ENCODE peak calls at places on chromosomes 1 and 21, in ten cellular contexts. One of them, this sample, is unnamed.

GRCh38 chr21:45097827-45098387 is 23.5 kb downstream of the ADARB1 start:
- DNase-seq in activated T-cell treated with anti-CD3 and anti-CD28 coated beads, Interleukin-2, amount 50 U/mL, for 24 hours: no peak
- DNase-seq in activated naive CD4-positive, alpha-beta T cell treated with anti-CD3 and anti-CD28 coated beads, Interleukin-2, amount 50 U/mL, for 72 hours: no peak
- DNase-seq in HEK293T: no peak
- DNase-seq in T-cell: no peak
- DNase-seq in activated naive CD8-positive, alpha-beta T cell treated with anti-CD3 and anti-CD28 coated beads for 36 hours: no peak
- DNase-seq in lower leg skin: no peak
- DNase-seq in SW 1271: no peak
- DNase-seq in stimulated activated CD8-positive, alpha-beta memory T cell treated with anti-CD3 and anti-CD28 coated beads, Interleukin-15, amount 100 ng/mL, for 24 hours: no peak
- DNase-seq in amygdala: no peak
- DNase-seq in this sample: no peak

GRCh38 chr1:28112388-28113311 is 24.2 kb upstream of the EYA3 start:
- DNase-seq in activated T-cell treated with anti-CD3 and anti-CD28 coated beads, Interleukin-2, amount 50 U/mL, for 24 hours: no peak
- DNase-seq in activated naive CD4-positive, alpha-beta T cell treated with anti-CD3 and anti-CD28 coated beads, Interleukin-2, amount 50 U/mL, for 72 hours: no peak
- DNase-seq in HEK293T: peak; percentile 63
- DNase-seq in T-cell: peak; percentile 27
- DNase-seq in activated naive CD8-positive, alpha-beta T cell treated with anti-CD3 and anti-CD28 coated beads for 36 hours: no peak
- DNase-seq in lower leg skin: no peak
- DNase-seq in SW 1271: no peak
- DNase-seq in stimulated activated CD8-positive, alpha-beta memory T cell treated with anti-CD3 and anti-CD28 coated beads, Interleukin-15, amount 100 ng/mL, for 24 hours: no peak
- DNase-seq in amygdala: no peak
- DNase-seq in this sample: no peak

GRCh38 chr1:43360616-43361015 is 1.8 kb downstream of the CDC20 start:
- DNase-seq in activated T-cell treated with anti-CD3 and anti-CD28 coated beads, Interleukin-2, amount 50 U/mL, for 24 hours: no peak
- DNase-seq in activated naive CD4-positive, alpha-beta T cell treated with anti-CD3 and anti-CD28 coated beads, Interleukin-2, amount 50 U/mL, for 72 hours: no peak
- DNase-seq in HEK293T: no peak
- DNase-seq in T-cell: no peak
- DNase-seq in activated naive CD8-positive, alpha-beta T cell treated with anti-CD3 and anti-CD28 coated beads for 36 hours: no peak
- DNase-seq in lower leg skin: no peak
- DNase-seq in SW 1271: no peak
- DNase-seq in stimulated activated CD8-positive, alpha-beta memory T cell treated with anti-CD3 and anti-CD28 coated beads, Interleukin-15, amount 100 ng/mL, for 24 hours: no peak
- DNase-seq in amygdala: no peak
- DNase-seq in this sample: no peak

GRCh38 chr1:50667272-50667671 is 244.0 kb upstream of the DMRTA2 start:
- DNase-seq in activated T-cell treated with anti-CD3 and anti-CD28 coated beads, Interleukin-2, amount 50 U/mL, for 24 hours: no peak
- DNase-seq in activated naive CD4-positive, alpha-beta T cell treated with anti-CD3 and anti-CD28 coated beads, Interleukin-2, amount 50 U/mL, for 72 hours: no peak
- DNase-seq in HEK293T: no peak
- DNase-seq in T-cell: no peak
- DNase-seq in activated naive CD8-positive, alpha-beta T cell treated with anti-CD3 and anti-CD28 coated beads for 36 hours: no peak
- DNase-seq in lower leg skin: no peak
- DNase-seq in SW 1271: no peak
- DNase-seq in stimulated activated CD8-positive, alpha-beta memory T cell treated with anti-CD3 and anti-CD28 coated beads, Interleukin-15, amount 100 ng/mL, for 24 hours: no peak
- DNase-seq in amygdala: no peak
- DNase-seq in this sample: no peak

GRCh38 chr1:207801819-207802218 is 50.0 kb downstream of the CD46 start:
- DNase-seq in activated T-cell treated with anti-CD3 and anti-CD28 coated beads, Interleukin-2, amount 50 U/mL, for 24 hours: no peak
- DNase-seq in activated naive CD4-positive, alpha-beta T cell treated with anti-CD3 and anti-CD28 coated beads, Interleukin-2, amount 50 U/mL, for 72 hours: no peak
- DNase-seq in HEK293T: no peak
- DNase-seq in T-cell: no peak
- DNase-seq in activated naive CD8-positive, alpha-beta T cell treated with anti-CD3 and anti-CD28 coated beads for 36 hours: no peak
- DNase-seq in lower leg skin: no peak
- DNase-seq in SW 1271: no peak
- DNase-seq in stimulated activated CD8-positive, alpha-beta memory T cell treated with anti-CD3 and anti-CD28 coated beads, Interleukin-15, amount 100 ng/mL, for 24 hours: no peak
- DNase-seq in amygdala: no peak
- DNase-seq in this sample: no peak

GRCh38 chr1:67339623-67340343 is 32.1 kb downstream of the IL12RB2 start:
- DNase-seq in activated T-cell treated with anti-CD3 and anti-CD28 coated beads, Interleukin-2, amount 50 U/mL, for 24 hours: no peak
- DNase-seq in activated naive CD4-positive, alpha-beta T cell treated with anti-CD3 and anti-CD28 coated beads, Interleukin-2, amount 50 U/mL, for 72 hours: peak; percentile 52
- DNase-seq in HEK293T: peak; percentile 32
- DNase-seq in T-cell: no peak
- DNase-seq in activated naive CD8-positive, alpha-beta T cell treated with anti-CD3 and anti-CD28 coated beads for 36 hours: peak; percentile 62
- DNase-seq in lower leg skin: no peak
- DNase-seq in SW 1271: no peak
- DNase-seq in stimulated activated CD8-positive, alpha-beta memory T cell treated with anti-CD3 and anti-CD28 coated beads, Interleukin-15, amount 100 ng/mL, for 24 hours: no peak
- DNase-seq in amygdala: no peak
- DNase-seq in this sample: no peak

GRCh38 chr1:231757101-231757404 is 130.5 kb downstream of the DISC1 start:
- DNase-seq in activated T-cell treated with anti-CD3 and anti-CD28 coated beads, Interleukin-2, amount 50 U/mL, for 24 hours: no peak
- DNase-seq in activated naive CD4-positive, alpha-beta T cell treated with anti-CD3 and anti-CD28 coated beads, Interleukin-2, amount 50 U/mL, for 72 hours: no peak
- DNase-seq in HEK293T: no peak
- DNase-seq in T-cell: no peak
- DNase-seq in activated naive CD8-positive, alpha-beta T cell treated with anti-CD3 and anti-CD28 coated beads for 36 hours: no peak
- DNase-seq in lower leg skin: no peak
- DNase-seq in SW 1271: no peak
- DNase-seq in stimulated activated CD8-positive, alpha-beta memory T cell treated with anti-CD3 and anti-CD28 coated beads, Interleukin-15, amount 100 ng/mL, for 24 hours: no peak
- DNase-seq in amygdala: no peak
- DNase-seq in this sample: no peak

GRCh38 chr1:76234061-76234460 is 159.5 kb downstream of the ST6GALNAC3 start:
- DNase-seq in activated T-cell treated with anti-CD3 and anti-CD28 coated beads, Interleukin-2, amount 50 U/mL, for 24 hours: no peak
- DNase-seq in activated naive CD4-positive, alpha-beta T cell treated with anti-CD3 and anti-CD28 coated beads, Interleukin-2, amount 50 U/mL, for 72 hours: no peak
- DNase-seq in HEK293T: no peak
- DNase-seq in T-cell: no peak
- DNase-seq in activated naive CD8-positive, alpha-beta T cell treated with anti-CD3 and anti-CD28 coated beads for 36 hours: no peak
- DNase-seq in lower leg skin: no peak
- DNase-seq in SW 1271: no peak
- DNase-seq in stimulated activated CD8-positive, alpha-beta memory T cell treated with anti-CD3 and anti-CD28 coated beads, Interleukin-15, amount 100 ng/mL, for 24 hours: no peak
- DNase-seq in amygdala: no peak
- DNase-seq in this sample: no peak

GRCh38 chr1:105664495-105664894 is 1392.0 kb upstream of the PRMT6 start:
- DNase-seq in activated T-cell treated with anti-CD3 and anti-CD28 coated beads, Interleukin-2, amount 50 U/mL, for 24 hours: no peak
- DNase-seq in activated naive CD4-positive, alpha-beta T cell treated with anti-CD3 and anti-CD28 coated beads, Interleukin-2, amount 50 U/mL, for 72 hours: no peak
- DNase-seq in HEK293T: no peak
- DNase-seq in T-cell: no peak
- DNase-seq in activated naive CD8-positive, alpha-beta T cell treated with anti-CD3 and anti-CD28 coated beads for 36 hours: no peak
- DNase-seq in lower leg skin: no peak
- DNase-seq in SW 1271: no peak
- DNase-seq in stimulated activated CD8-positive, alpha-beta memory T cell treated with anti-CD3 and anti-CD28 coated beads, Interleukin-15, amount 100 ng/mL, for 24 hours: no peak
- DNase-seq in amygdala: no peak
- DNase-seq in this sample: no peak

GRCh38 chr1:111481387-111482221 is 7.8 kb downstream of the C1orf162 start:
- DNase-seq in activated T-cell treated with anti-CD3 and anti-CD28 coated beads, Interleukin-2, amount 50 U/mL, for 24 hours: peak; percentile 72
- DNase-seq in activated naive CD4-positive, alpha-beta T cell treated with anti-CD3 and anti-CD28 coated beads, Interleukin-2, amount 50 U/mL, for 72 hours: peak; percentile 57
- DNase-seq in HEK293T: peak; percentile 86
- DNase-seq in T-cell: peak; percentile 66
- DNase-seq in activated naive CD8-positive, alpha-beta T cell treated with anti-CD3 and anti-CD28 coated beads for 36 hours: peak; percentile 61
- DNase-seq in lower leg skin: peak; percentile 94
- DNase-seq in SW 1271: no peak
- DNase-seq in stimulated activated CD8-positive, alpha-beta memory T cell treated with anti-CD3 and anti-CD28 coated beads, Interleukin-15, amount 100 ng/mL, for 24 hours: no peak
- DNase-seq in amygdala: peak; percentile 60
- DNase-seq in this sample: peak; percentile 16

GRCh38 chr1:215992620-215993019 is 425.5 kb downstream of the KCTD3 start:
- DNase-seq in activated T-cell treated with anti-CD3 and anti-CD28 coated beads, Interleukin-2, amount 50 U/mL, for 24 hours: no peak
- DNase-seq in activated naive CD4-positive, alpha-beta T cell treated with anti-CD3 and anti-CD28 coated beads, Interleukin-2, amount 50 U/mL, for 72 hours: no peak
- DNase-seq in HEK293T: peak; percentile 33
- DNase-seq in T-cell: no peak
- DNase-seq in activated naive CD8-positive, alpha-beta T cell treated with anti-CD3 and anti-CD28 coated beads for 36 hours: no peak
- DNase-seq in lower leg skin: no peak
- DNase-seq in SW 1271: no peak
- DNase-seq in stimulated activated CD8-positive, alpha-beta memory T cell treated with anti-CD3 and anti-CD28 coated beads, Interleukin-15, amount 100 ng/mL, for 24 hours: no peak
- DNase-seq in amygdala: no peak
- DNase-seq in this sample: no peak

GRCh38 chr1:175951627-175952026 is 208.2 kb upstream of the TNR start:
- DNase-seq in activated T-cell treated with anti-CD3 and anti-CD28 coated beads, Interleukin-2, amount 50 U/mL, for 24 hours: no peak
- DNase-seq in activated naive CD4-positive, alpha-beta T cell treated with anti-CD3 and anti-CD28 coated beads, Interleukin-2, amount 50 U/mL, for 72 hours: no peak
- DNase-seq in HEK293T: no peak
- DNase-seq in T-cell: no peak
- DNase-seq in activated naive CD8-positive, alpha-beta T cell treated with anti-CD3 and anti-CD28 coated beads for 36 hours: no peak
- DNase-seq in lower leg skin: no peak
- DNase-seq in SW 1271: no peak
- DNase-seq in stimulated activated CD8-positive, alpha-beta memory T cell treated with anti-CD3 and anti-CD28 coated beads, Interleukin-15, amount 100 ng/mL, for 24 hours: no peak
- DNase-seq in amygdala: no peak
- DNase-seq in this sample: no peak

GRCh38 chr1:175839678-175840669 is 96.6 kb upstream of the TNR start:
- DNase-seq in activated T-cell treated with anti-CD3 and anti-CD28 coated beads, Interleukin-2, amount 50 U/mL, for 24 hours: no peak
- DNase-seq in activated naive CD4-positive, alpha-beta T cell treated with anti-CD3 and anti-CD28 coated beads, Interleukin-2, amount 50 U/mL, for 72 hours: no peak
- DNase-seq in HEK293T: no peak
- DNase-seq in T-cell: no peak
- DNase-seq in activated naive CD8-positive, alpha-beta T cell treated with anti-CD3 and anti-CD28 coated beads for 36 hours: no peak
- DNase-seq in lower leg skin: no peak
- DNase-seq in SW 1271: no peak
- DNase-seq in stimulated activated CD8-positive, alpha-beta memory T cell treated with anti-CD3 and anti-CD28 coated beads, Interleukin-15, amount 100 ng/mL, for 24 hours: no peak
- DNase-seq in amygdala: no peak
- DNase-seq in this sample: no peak

GRCh38 chr1:111924786-111925185 is 64.7 kb downstream of the KCND3 start:
- DNase-seq in activated T-cell treated with anti-CD3 and anti-CD28 coated beads, Interleukin-2, amount 50 U/mL, for 24 hours: no peak
- DNase-seq in activated naive CD4-positive, alpha-beta T cell treated with anti-CD3 and anti-CD28 coated beads, Interleukin-2, amount 50 U/mL, for 72 hours: no peak
- DNase-seq in HEK293T: no peak
- DNase-seq in T-cell: no peak
- DNase-seq in activated naive CD8-positive, alpha-beta T cell treated with anti-CD3 and anti-CD28 coated beads for 36 hours: no peak
- DNase-seq in lower leg skin: peak; percentile 52
- DNase-seq in SW 1271: no peak
- DNase-seq in stimulated activated CD8-positive, alpha-beta memory T cell treated with anti-CD3 and anti-CD28 coated beads, Interleukin-15, amount 100 ng/mL, for 24 hours: no peak
- DNase-seq in amygdala: no peak
- DNase-seq in this sample: no peak

GRCh38 chr1:51675177-51675780 is 58.4 kb downstream of the OSBPL9 start:
- DNase-seq in activated T-cell treated with anti-CD3 and anti-CD28 coated beads, Interleukin-2, amount 50 U/mL, for 24 hours: no peak
- DNase-seq in activated naive CD4-positive, alpha-beta T cell treated with anti-CD3 and anti-CD28 coated beads, Interleukin-2, amount 50 U/mL, for 72 hours: no peak
- DNase-seq in HEK293T: no peak
- DNase-seq in T-cell: no peak
- DNase-seq in activated naive CD8-positive, alpha-beta T cell treated with anti-CD3 and anti-CD28 coated beads for 36 hours: no peak
- DNase-seq in lower leg skin: no peak
- DNase-seq in SW 1271: no peak
- DNase-seq in stimulated activated CD8-positive, alpha-beta memory T cell treated with anti-CD3 and anti-CD28 coated beads, Interleukin-15, amount 100 ng/mL, for 24 hours: no peak
- DNase-seq in amygdala: no peak
- DNase-seq in this sample: no peak

GRCh38 chr1:27349784-27350672 is 8.2 kb downstream of the SYTL1 start:
- DNase-seq in activated T-cell treated with anti-CD3 and anti-CD28 coated beads, Interleukin-2, amount 50 U/mL, for 24 hours: peak; percentile 50
- DNase-seq in activated naive CD4-positive, alpha-beta T cell treated with anti-CD3 and anti-CD28 coated beads, Interleukin-2, amount 50 U/mL, for 72 hours: no peak
- DNase-seq in HEK293T: peak; percentile 83
- DNase-seq in T-cell: no peak
- DNase-seq in activated naive CD8-positive, alpha-beta T cell treated with anti-CD3 and anti-CD28 coated beads for 36 hours: peak; percentile 43
- DNase-seq in lower leg skin: peak; percentile 92
- DNase-seq in SW 1271: no peak
- DNase-seq in stimulated activated CD8-positive, alpha-beta memory T cell treated with anti-CD3 and anti-CD28 coated beads, Interleukin-15, amount 100 ng/mL, for 24 hours: no peak
- DNase-seq in amygdala: no peak
- DNase-seq in this sample: no peak

GRCh38 chr1:220084460-220084859 is 5.1 kb downstream of the BPNT1 start:
- DNase-seq in activated T-cell treated with anti-CD3 and anti-CD28 coated beads, Interleukin-2, amount 50 U/mL, for 24 hours: no peak
- DNase-seq in activated naive CD4-positive, alpha-beta T cell treated with anti-CD3 and anti-CD28 coated beads, Interleukin-2, amount 50 U/mL, for 72 hours: no peak
- DNase-seq in HEK293T: no peak
- DNase-seq in T-cell: no peak
- DNase-seq in activated naive CD8-positive, alpha-beta T cell treated with anti-CD3 and anti-CD28 coated beads for 36 hours: no peak
- DNase-seq in lower leg skin: no peak
- DNase-seq in SW 1271: no peak
- DNase-seq in stimulated activated CD8-positive, alpha-beta memory T cell treated with anti-CD3 and anti-CD28 coated beads, Interleukin-15, amount 100 ng/mL, for 24 hours: no peak
- DNase-seq in amygdala: no peak
- DNase-seq in this sample: no peak

GRCh38 chr1:25503551-25504426 is 39.6 kb upstream of the LDLRAP1 start:
- DNase-seq in activated T-cell treated with anti-CD3 and anti-CD28 coated beads, Interleukin-2, amount 50 U/mL, for 24 hours: peak; percentile 71
- DNase-seq in activated naive CD4-positive, alpha-beta T cell treated with anti-CD3 and anti-CD28 coated beads, Interleukin-2, amount 50 U/mL, for 72 hours: peak; percentile 60
- DNase-seq in HEK293T: no peak
- DNase-seq in T-cell: peak; percentile 83
- DNase-seq in activated naive CD8-positive, alpha-beta T cell treated with anti-CD3 and anti-CD28 coated beads for 36 hours: peak; percentile 65
- DNase-seq in lower leg skin: peak; percentile 81
- DNase-seq in SW 1271: no peak
- DNase-seq in stimulated activated CD8-positive, alpha-beta memory T cell treated with anti-CD3 and anti-CD28 coated beads, Interleukin-15, amount 100 ng/mL, for 24 hours: peak; percentile 6
- DNase-seq in amygdala: no peak
- DNase-seq in this sample: peak; percentile 39

GRCh38 chr1:240031009-240031408 is 60.7 kb upstream of the FMN2 start:
- DNase-seq in activated T-cell treated with anti-CD3 and anti-CD28 coated beads, Interleukin-2, amount 50 U/mL, for 24 hours: no peak
- DNase-seq in activated naive CD4-positive, alpha-beta T cell treated with anti-CD3 and anti-CD28 coated beads, Interleukin-2, amount 50 U/mL, for 72 hours: no peak
- DNase-seq in HEK293T: no peak
- DNase-seq in T-cell: no peak
- DNase-seq in activated naive CD8-positive, alpha-beta T cell treated with anti-CD3 and anti-CD28 coated beads for 36 hours: no peak
- DNase-seq in lower leg skin: no peak
- DNase-seq in SW 1271: peak; percentile 46
- DNase-seq in stimulated activated CD8-positive, alpha-beta memory T cell treated with anti-CD3 and anti-CD28 coated beads, Interleukin-15, amount 100 ng/mL, for 24 hours: no peak
- DNase-seq in amygdala: no peak
- DNase-seq in this sample: no peak

GRCh38 chr1:201542166-201543045 is 3.5 kb downstream of the NAV1 start:
- DNase-seq in activated T-cell treated with anti-CD3 and anti-CD28 coated beads, Interleukin-2, amount 50 U/mL, for 24 hours: no peak
- DNase-seq in activated naive CD4-positive, alpha-beta T cell treated with anti-CD3 and anti-CD28 coated beads, Interleukin-2, amount 50 U/mL, for 72 hours: no peak
- DNase-seq in HEK293T: no peak
- DNase-seq in T-cell: no peak
- DNase-seq in activated naive CD8-positive, alpha-beta T cell treated with anti-CD3 and anti-CD28 coated beads for 36 hours: no peak
- DNase-seq in lower leg skin: peak; percentile 87
- DNase-seq in SW 1271: no peak
- DNase-seq in stimulated activated CD8-positive, alpha-beta memory T cell treated with anti-CD3 and anti-CD28 coated beads, Interleukin-15, amount 100 ng/mL, for 24 hours: no peak
- DNase-seq in amygdala: no peak
- DNase-seq in this sample: no peak

GRCh38 chr21:21045538-21045937 is 47.3 kb downstream of the NCAM2 start:
- DNase-seq in activated T-cell treated with anti-CD3 and anti-CD28 coated beads, Interleukin-2, amount 50 U/mL, for 24 hours: no peak
- DNase-seq in activated naive CD4-positive, alpha-beta T cell treated with anti-CD3 and anti-CD28 coated beads, Interleukin-2, amount 50 U/mL, for 72 hours: no peak
- DNase-seq in HEK293T: no peak
- DNase-seq in T-cell: no peak
- DNase-seq in activated naive CD8-positive, alpha-beta T cell treated with anti-CD3 and anti-CD28 coated beads for 36 hours: no peak
- DNase-seq in lower leg skin: no peak
- DNase-seq in SW 1271: no peak
- DNase-seq in stimulated activated CD8-positive, alpha-beta memory T cell treated with anti-CD3 and anti-CD28 coated beads, Interleukin-15, amount 100 ng/mL, for 24 hours: no peak
- DNase-seq in amygdala: no peak
- DNase-seq in this sample: no peak

GRCh38 chr1:21175324-21175669 is 1.4 kb downstream of the EIF4G3 start:
- DNase-seq in activated T-cell treated with anti-CD3 and anti-CD28 coated beads, Interleukin-2, amount 50 U/mL, for 24 hours: no peak
- DNase-seq in activated naive CD4-positive, alpha-beta T cell treated with anti-CD3 and anti-CD28 coated beads, Interleukin-2, amount 50 U/mL, for 72 hours: no peak
- DNase-seq in HEK293T: no peak
- DNase-seq in T-cell: peak; percentile 50
- DNase-seq in activated naive CD8-positive, alpha-beta T cell treated with anti-CD3 and anti-CD28 coated beads for 36 hours: peak; percentile 21
- DNase-seq in lower leg skin: no peak
- DNase-seq in SW 1271: no peak
- DNase-seq in stimulated activated CD8-positive, alpha-beta memory T cell treated with anti-CD3 and anti-CD28 coated beads, Interleukin-15, amount 100 ng/mL, for 24 hours: no peak
- DNase-seq in amygdala: no peak
- DNase-seq in this sample: no peak

GRCh38 chr1:6167391-6168303 is 12.5 kb downstream of the CHD5 start:
- DNase-seq in activated T-cell treated with anti-CD3 and anti-CD28 coated beads, Interleukin-2, amount 50 U/mL, for 24 hours: no peak
- DNase-seq in activated naive CD4-positive, alpha-beta T cell treated with anti-CD3 and anti-CD28 coated beads, Interleukin-2, amount 50 U/mL, for 72 hours: no peak
- DNase-seq in HEK293T: no peak
- DNase-seq in T-cell: no peak
- DNase-seq in activated naive CD8-positive, alpha-beta T cell treated with anti-CD3 and anti-CD28 coated beads for 36 hours: no peak
- DNase-seq in lower leg skin: no peak
- DNase-seq in SW 1271: no peak
- DNase-seq in stimulated activated CD8-positive, alpha-beta memory T cell treated with anti-CD3 and anti-CD28 coated beads, Interleukin-15, amount 100 ng/mL, for 24 hours: no peak
- DNase-seq in amygdala: peak; percentile 21
- DNase-seq in this sample: no peak

GRCh38 chr1:7095343-7095964 is 310.2 kb downstream of the CAMTA1 start:
- DNase-seq in activated T-cell treated with anti-CD3 and anti-CD28 coated beads, Interleukin-2, amount 50 U/mL, for 24 hours: no peak
- DNase-seq in activated naive CD4-positive, alpha-beta T cell treated with anti-CD3 and anti-CD28 coated beads, Interleukin-2, amount 50 U/mL, for 72 hours: no peak
- DNase-seq in HEK293T: no peak
- DNase-seq in T-cell: no peak
- DNase-seq in activated naive CD8-positive, alpha-beta T cell treated with anti-CD3 and anti-CD28 coated beads for 36 hours: no peak
- DNase-seq in lower leg skin: no peak
- DNase-seq in SW 1271: no peak
- DNase-seq in stimulated activated CD8-positive, alpha-beta memory T cell treated with anti-CD3 and anti-CD28 coated beads, Interleukin-15, amount 100 ng/mL, for 24 hours: no peak
- DNase-seq in amygdala: no peak
- DNase-seq in this sample: no peak

GRCh38 chr1:4603317-4604110 is 50.9 kb upstream of the AJAP1 start:
- DNase-seq in activated T-cell treated with anti-CD3 and anti-CD28 coated beads, Interleukin-2, amount 50 U/mL, for 24 hours: no peak
- DNase-seq in activated naive CD4-positive, alpha-beta T cell treated with anti-CD3 and anti-CD28 coated beads, Interleukin-2, amount 50 U/mL, for 72 hours: no peak
- DNase-seq in HEK293T: no peak
- DNase-seq in T-cell: no peak
- DNase-seq in activated naive CD8-positive, alpha-beta T cell treated with anti-CD3 and anti-CD28 coated beads for 36 hours: no peak
- DNase-seq in lower leg skin: peak; percentile 72
- DNase-seq in SW 1271: no peak
- DNase-seq in stimulated activated CD8-positive, alpha-beta memory T cell treated with anti-CD3 and anti-CD28 coated beads, Interleukin-15, amount 100 ng/mL, for 24 hours: no peak
- DNase-seq in amygdala: peak; percentile 13
- DNase-seq in this sample: no peak

GRCh38 chr1:179955731-179956130 is 1.1 kb downstream of the CEP350 start:
- DNase-seq in activated T-cell treated with anti-CD3 and anti-CD28 coated beads, Interleukin-2, amount 50 U/mL, for 24 hours: no peak
- DNase-seq in activated naive CD4-positive, alpha-beta T cell treated with anti-CD3 and anti-CD28 coated beads, Interleukin-2, amount 50 U/mL, for 72 hours: no peak
- DNase-seq in HEK293T: no peak
- DNase-seq in T-cell: no peak
- DNase-seq in activated naive CD8-positive, alpha-beta T cell treated with anti-CD3 and anti-CD28 coated beads for 36 hours: no peak
- DNase-seq in lower leg skin: no peak
- DNase-seq in SW 1271: no peak
- DNase-seq in stimulated activated CD8-positive, alpha-beta memory T cell treated with anti-CD3 and anti-CD28 coated beads, Interleukin-15, amount 100 ng/mL, for 24 hours: no peak
- DNase-seq in amygdala: no peak
- DNase-seq in this sample: no peak

GRCh38 chr1:21293537-21294265 is 3.4 kb upstream of the ECE1 start:
- DNase-seq in activated T-cell treated with anti-CD3 and anti-CD28 coated beads, Interleukin-2, amount 50 U/mL, for 24 hours: peak; percentile 82
- DNase-seq in activated naive CD4-positive, alpha-beta T cell treated with anti-CD3 and anti-CD28 coated beads, Interleukin-2, amount 50 U/mL, for 72 hours: peak; percentile 72
- DNase-seq in HEK293T: no peak
- DNase-seq in T-cell: peak; percentile 62
- DNase-seq in activated naive CD8-positive, alpha-beta T cell treated with anti-CD3 and anti-CD28 coated beads for 36 hours: peak; percentile 89
- DNase-seq in lower leg skin: no peak
- DNase-seq in SW 1271: no peak
- DNase-seq in stimulated activated CD8-positive, alpha-beta memory T cell treated with anti-CD3 and anti-CD28 coated beads, Interleukin-15, amount 100 ng/mL, for 24 hours: peak; percentile 37
- DNase-seq in amygdala: no peak
- DNase-seq in this sample: peak; percentile 81

GRCh38 chr1:111747282-111747734 is 8.1 kb upstream of the INKA2 start:
- DNase-seq in activated T-cell treated with anti-CD3 and anti-CD28 coated beads, Interleukin-2, amount 50 U/mL, for 24 hours: peak; percentile 49
- DNase-seq in activated naive CD4-positive, alpha-beta T cell treated with anti-CD3 and anti-CD28 coated beads, Interleukin-2, amount 50 U/mL, for 72 hours: peak; percentile 77
- DNase-seq in HEK293T: peak; percentile 82
- DNase-seq in T-cell: peak; percentile 68
- DNase-seq in activated naive CD8-positive, alpha-beta T cell treated with anti-CD3 and anti-CD28 coated beads for 36 hours: peak; percentile 49
- DNase-seq in lower leg skin: no peak
- DNase-seq in SW 1271: peak; percentile 13
- DNase-seq in stimulated activated CD8-positive, alpha-beta memory T cell treated with anti-CD3 and anti-CD28 coated beads, Interleukin-15, amount 100 ng/mL, for 24 hours: no peak
- DNase-seq in amygdala: no peak
- DNase-seq in this sample: peak; percentile 85